ENCODE peak calls at places on chromosomes 13 and 19, in eight cellular contexts. One of them, this sample, is unnamed.

GRCh38 chr19:17447704-17448189 is 721 bp downstream of the TMEM221 start:
- DNase-seq in brain microvascular endothelial cell: no peak
- DNase-seq in heart right ventricle: no peak
- DNase-seq in immature natural killer cell: no peak
- DNase-seq in neural progenitor cell: no peak
- DNase-seq in NCI-H1930: no peak
- DNase-seq in activated CD4-positive, alpha-beta T cell treated with anti-CD3 and anti-CD28 coated beads, Interleukin-2, amount 50 U/mL, for 24 hours: no peak
- DNase-seq in thoracic aorta: no peak
- DNase-seq in this sample: no peak

GRCh38 chr19:33902395-33902794 is 105.7 kb downstream of the KCTD15 start:
- DNase-seq in thoracic aorta: no peak
- DNase-seq in activated CD4-positive, alpha-beta T cell treated with anti-CD3 and anti-CD28 coated beads, Interleukin-2, amount 50 U/mL, for 24 hours: no peak
- DNase-seq in brain microvascular endothelial cell: no peak
- DNase-seq in immature natural killer cell: no peak
- DNase-seq in NCI-H1930: no peak
- DNase-seq in heart right ventricle: no peak
- DNase-seq in neural progenitor cell: no peak
- DNase-seq in this sample: no peak

GRCh38 chr13:33999830-34000605 is 182.1 kb downstream of the RFC3 start:
- DNase-seq in immature natural killer cell: no peak
- DNase-seq in heart right ventricle: no peak
- DNase-seq in thoracic aorta: no peak
- DNase-seq in NCI-H1930: no peak
- DNase-seq in brain microvascular endothelial cell: no peak
- DNase-seq in activated CD4-positive, alpha-beta T cell treated with anti-CD3 and anti-CD28 coated beads, Interleukin-2, amount 50 U/mL, for 24 hours: no peak
- DNase-seq in neural progenitor cell: no peak
- DNase-seq in this sample: no peak

GRCh38 chr19:46714523-46715106 is 2.3 kb downstream of the PRKD2 start:
- DNase-seq in activated CD4-positive, alpha-beta T cell treated with anti-CD3 and anti-CD28 coated beads, Interleukin-2, amount 50 U/mL, for 24 hours: no peak
- DNase-seq in neural progenitor cell: no peak
- DNase-seq in immature natural killer cell: peak; percentile 72
- DNase-seq in heart right ventricle: no peak
- DNase-seq in thoracic aorta: no peak
- DNase-seq in NCI-H1930: no peak
- DNase-seq in brain microvascular endothelial cell: no peak
- DNase-seq in this sample: peak; percentile 89

GRCh38 chr13:82962422-82962821 is 919.9 kb downstream of the SLITRK1 start:
- DNase-seq in immature natural killer cell: no peak
- DNase-seq in NCI-H1930: no peak
- DNase-seq in thoracic aorta: no peak
- DNase-seq in neural progenitor cell: no peak
- DNase-seq in brain microvascular endothelial cell: peak; percentile 11
- DNase-seq in heart right ventricle: no peak
- DNase-seq in activated CD4-positive, alpha-beta T cell treated with anti-CD3 and anti-CD28 coated beads, Interleukin-2, amount 50 U/mL, for 24 hours: no peak
- DNase-seq in this sample: no peak

GRCh38 chr13:86087241-86087640 is 288.0 kb upstream of the SLITRK6 start:
- DNase-seq in neural progenitor cell: no peak
- DNase-seq in NCI-H1930: no peak
- DNase-seq in thoracic aorta: no peak
- DNase-seq in activated CD4-positive, alpha-beta T cell treated with anti-CD3 and anti-CD28 coated beads, Interleukin-2, amount 50 U/mL, for 24 hours: no peak
- DNase-seq in brain microvascular endothelial cell: no peak
- DNase-seq in immature natural killer cell: no peak
- DNase-seq in heart right ventricle: no peak
- DNase-seq in this sample: no peak

GRCh38 chr13:103573446-103573845 is 507.2 kb upstream of the SLC10A2 start:
- DNase-seq in neural progenitor cell: no peak
- DNase-seq in activated CD4-positive, alpha-beta T cell treated with anti-CD3 and anti-CD28 coated beads, Interleukin-2, amount 50 U/mL, for 24 hours: no peak
- DNase-seq in NCI-H1930: no peak
- DNase-seq in thoracic aorta: no peak
- DNase-seq in immature natural killer cell: no peak
- DNase-seq in brain microvascular endothelial cell: no peak
- DNase-seq in heart right ventricle: no peak
- DNase-seq in this sample: no peak

GRCh38 chr13:26710166-26710565 is 50.4 kb downstream of the GPR12 start:
- DNase-seq in thoracic aorta: no peak
- DNase-seq in neural progenitor cell: no peak
- DNase-seq in immature natural killer cell: no peak
- DNase-seq in brain microvascular endothelial cell: no peak
- DNase-seq in heart right ventricle: no peak
- DNase-seq in activated CD4-positive, alpha-beta T cell treated with anti-CD3 and anti-CD28 coated beads, Interleukin-2, amount 50 U/mL, for 24 hours: no peak
- DNase-seq in NCI-H1930: no peak
- DNase-seq in this sample: no peak

GRCh38 chr19:33758541-33759013 is 38.1 kb upstream of the KCTD15 start:
- DNase-seq in heart right ventricle: no peak
- DNase-seq in thoracic aorta: no peak
- DNase-seq in immature natural killer cell: no peak
- DNase-seq in neural progenitor cell: no peak
- DNase-seq in brain microvascular endothelial cell: no peak
- DNase-seq in activated CD4-positive, alpha-beta T cell treated with anti-CD3 and anti-CD28 coated beads, Interleukin-2, amount 50 U/mL, for 24 hours: no peak
- DNase-seq in NCI-H1930: no peak
- DNase-seq in this sample: no peak

GRCh38 chr19:41754596-41754995 is 734 bp upstream of the CEACAM6 start:
- DNase-seq in immature natural killer cell: no peak
- DNase-seq in thoracic aorta: no peak
- DNase-seq in brain microvascular endothelial cell: no peak
- DNase-seq in NCI-H1930: no peak
- DNase-seq in heart right ventricle: no peak
- DNase-seq in activated CD4-positive, alpha-beta T cell treated with anti-CD3 and anti-CD28 coated beads, Interleukin-2, amount 50 U/mL, for 24 hours: no peak
- DNase-seq in neural progenitor cell: no peak
- DNase-seq in this sample: no peak

GRCh38 chr13:75405976-75406703 is 75.8 kb downstream of the TBC1D4 start:
- DNase-seq in NCI-H1930: no peak
- DNase-seq in heart right ventricle: no peak
- DNase-seq in immature natural killer cell: no peak
- DNase-seq in brain microvascular endothelial cell: no peak
- DNase-seq in thoracic aorta: no peak
- DNase-seq in neural progenitor cell: peak; percentile 30
- DNase-seq in activated CD4-positive, alpha-beta T cell treated with anti-CD3 and anti-CD28 coated beads, Interleukin-2, amount 50 U/mL, for 24 hours: no peak
- DNase-seq in this sample: no peak

GRCh38 chr19:43872547-43873336 is 45.6 kb downstream of the ZNF283 start:
- DNase-seq in NCI-H1930: no peak
- DNase-seq in heart right ventricle: no peak
- DNase-seq in immature natural killer cell: no peak
- DNase-seq in neural progenitor cell: no peak
- DNase-seq in brain microvascular endothelial cell: no peak
- DNase-seq in thoracic aorta: no peak
- DNase-seq in activated CD4-positive, alpha-beta T cell treated with anti-CD3 and anti-CD28 coated beads, Interleukin-2, amount 50 U/mL, for 24 hours: no peak
- DNase-seq in this sample: no peak

GRCh38 chr13:110885966-110886365 is 28.9 kb downstream of the ANKRD10 start:
- DNase-seq in thoracic aorta: no peak
- DNase-seq in brain microvascular endothelial cell: no peak
- DNase-seq in heart right ventricle: no peak
- DNase-seq in NCI-H1930: no peak
- DNase-seq in neural progenitor cell: peak; percentile 52
- DNase-seq in immature natural killer cell: no peak
- DNase-seq in activated CD4-positive, alpha-beta T cell treated with anti-CD3 and anti-CD28 coated beads, Interleukin-2, amount 50 U/mL, for 24 hours: no peak
- DNase-seq in this sample: no peak

GRCh38 chr13:29589234-29589633 is 6.3 kb downstream of the SLC7A1 start:
- DNase-seq in activated CD4-positive, alpha-beta T cell treated with anti-CD3 and anti-CD28 coated beads, Interleukin-2, amount 50 U/mL, for 24 hours: no peak
- DNase-seq in immature natural killer cell: no peak
- DNase-seq in brain microvascular endothelial cell: peak; percentile 33
- DNase-seq in neural progenitor cell: peak; percentile 53
- DNase-seq in NCI-H1930: no peak
- DNase-seq in thoracic aorta: no peak
- DNase-seq in heart right ventricle: no peak
- DNase-seq in this sample: no peak

This sample was measured in stimulated activated naive CD4-positive, alpha-beta T cell.